ENCODE peak calls at places on chromosomes 13 and 19, in five cellular contexts. M is substantia nigra, O is brain microvascular endothelial cell, Y is RPMI7951, E is AG09309. S is an unnamed sample.

GRCh38 chr19:49506575-49507105 is 5.8 kb upstream of the FCGRT start:
- DNase-seq in M (no peak), O (no peak), Y (peak), E (no peak), S (no peak)

GRCh38 chr19:30547192-30547591 is 175.0 kb downstream of the ZNF536 start:
- DNase-seq in M (no peak), O (no peak), Y (no peak), E (no peak), S (no peak)

GRCh38 chr13:24502567-24503375 is 9.8 kb downstream of the PARP4 start:
- DNase-seq in M (no peak), O (peak), Y (peak), E (no peak), S (peak)

GRCh38 chr13:50511877-50512332 is 331.6 kb downstream of the DLEU7 start:
- DNase-seq in M (no peak), O (no peak), Y (no peak), E (no peak), S (no peak)

GRCh38 chr13:47897411-47898050 is 103.5 kb downstream of the SUCLA2 start:
- DNase-seq in M (no peak), O (peak), Y (peak), E (peak), S (no peak)

GRCh38 chr13:47211106-47211505 is 314.3 kb upstream of the HTR2A start:
- DNase-seq in M (no peak), O (peak), Y (peak), E (no peak), S (no peak)

GRCh38 chr19:18782559-18783225 is 8.4 kb downstream of the COMP start:
- DNase-seq in M (no peak), O (no peak), Y (no peak), E (no peak), S (no peak)

GRCh38 chr19:34461375-34462100 is 20.0 kb upstream of the WTIP start:
- DNase-seq in M (no peak), O (peak), Y (no peak), E (no peak), S (no peak)

GRCh38 chr13:35693142-35693784 is 216.8 kb upstream of the MAB21L1 start:
- DNase-seq in M (no peak), O (no peak), Y (no peak), E (no peak), S (no peak)

GRCh38 chr19:16764793-16765433 is 45.3 kb downstream of the NWD1 start:
- DNase-seq in M (no peak), O (no peak), Y (no peak), E (no peak), S (no peak)

GRCh38 chr19:40684280-40684679 is 6.2 kb downstream of the NUMBL start:
- DNase-seq in M (no peak), O (no peak), Y (no peak), E (no peak), S (no peak)

GRCh38 chr13:110907951-110908898 is 6.6 kb downstream of the ANKRD10 start:
- DNase-seq in M (no peak), O (no peak), Y (peak), E (no peak), S (no peak)

GRCh38 chr19:4229179-4229931 is at the start of gene EBI3:
- DNase-seq in M (no peak), O (peak), Y (peak), E (no peak), S (no peak)

GRCh38 chr13:42722883-42723539 is 58.4 kb upstream of the FAM216B start:
- DNase-seq in M (no peak), O (no peak), Y (no peak), E (no peak), S (no peak)

GRCh38 chr13:96011291-96011875 is 41.8 kb downstream of the UGGT2 start:
- DNase-seq in M (no peak), O (no peak), Y (peak), E (no peak), S (no peak)

GRCh38 chr13:78777973-78778372 is 119.0 kb upstream of the OBI1 start:
- DNase-seq in M (no peak), O (no peak), Y (no peak), E (no peak), S (no peak)

GRCh38 chr13:49587311-49587847 is 2.0 kb upstream of the RCBTB1 start:
- DNase-seq in M (no peak), O (peak), Y (no peak), E (no peak), S (no peak)

GRCh38 chr19:38990949-38991697 is 15.6 kb upstream of the FBXO17 start:
- DNase-seq in M (no peak), O (no peak), Y (peak), E (no peak), S (no peak)

GRCh38 chr13:39676315-39676876 is 20.9 kb downstream of the COG6 start:
- DNase-seq in M (no peak), O (peak), Y (peak), E (no peak), S (peak)

GRCh38 chr13:26307701-26308100 is 53.8 kb downstream of the CDK8 start:
- DNase-seq in M (no peak), O (no peak), Y (no peak), E (no peak), S (no peak)

GRCh38 chr19:54190942-54191670 is at the start of gene TSEN34:
- DNase-seq in M (peak), O (peak), Y (peak), E (no peak), S (peak)

GRCh38 chr19:33392341-33393285 is 19.1 kb downstream of the CEBPG start:
- DNase-seq in M (no peak), O (no peak), Y (no peak), E (no peak), S (no peak)

GRCh38 chr13:112754281-112755025 is 64.6 kb downstream of the ATP11A start:
- DNase-seq in M (no peak), O (no peak), Y (no peak), E (no peak), S (no peak)

GRCh38 chr13:45542391-45542790 is 73.1 kb downstream of the ERICH6B start:
- DNase-seq in M (no peak), O (no peak), Y (no peak), E (no peak), S (no peak)

GRCh38 chr19:4069331-4069959 is 2.7 kb upstream of the ZBTB7A start:
- DNase-seq in M (no peak), O (no peak), Y (no peak), E (no peak), S (no peak)

GRCh38 chr19:35322014-35322413 is 7.0 kb upstream of the CD22 start:
- DNase-seq in M (no peak), O (no peak), Y (no peak), E (no peak), S (no peak)

GRCh38 chr13:33174491-33174890 is 111.1 kb downstream of the STARD13 start:
- DNase-seq in M (no peak), O (no peak), Y (no peak), E (no peak), S (no peak)

GRCh38 chr13:108572782-108573211 is 56.6 kb upstream of the MYO16 start:
- DNase-seq in M (no peak), O (no peak), Y (no peak), E (no peak), S (no peak)

GRCh38 chr13:105587786-105588185 is 947.7 kb downstream of the EFNB2 start:
- DNase-seq in M (no peak), O (peak), Y (peak), E (no peak), S (no peak)